ENCODE peak calls at places on chromosomes 12 and 14, in nine cellular contexts. N is ovary, O is upper lobe of right lung, U is Peyer's patch, W is suprapubic skin, Q is Karpas-422, F is esophagus muscularis mucosa, Z is MM.1S, T is transverse colon. G is an unnamed sample.

GRCh38 chr12:66803972-66804371 is 125.1 kb upstream of the GRIP1 start:
- DNase-seq in T (no peak), N (no peak), W (no peak), Z (no peak), U (no peak), F (no peak), Q (no peak), O (no peak), G (no peak)

GRCh38 chr14:80948291-80948690 is 6.8 kb upstream of the CEP128 start:
- DNase-seq in W (no peak), T (no peak), N (no peak), Z (no peak), F (no peak), O (no peak), Q (no peak), U (no peak), G (no peak)

GRCh38 chr12:57756406-57757341 is 1.8 kb downstream of the MARCHF9 start:
- DNase-seq in Q (peak; percentile 92), T (peak; percentile 59), Z (peak; percentile 63), F (no peak), U (peak; percentile 75), W (no peak), O (peak; percentile 82), N (no peak), G (no peak)

GRCh38 chr12:6228535-6229223 is 28.5 kb downstream of the CD9 start:
- DNase-seq in Q (no peak), W (no peak), U (peak; percentile 65), Z (no peak), F (no peak), O (no peak), T (peak; percentile 69), N (no peak), G (no peak)

GRCh38 chr14:104098272-104099095 is 13.0 kb downstream of the ASPG start:
- DNase-seq in W (no peak), Q (no peak), T (peak; percentile 5), O (peak; percentile 61), F (no peak), N (no peak), U (no peak), Z (no peak), G (no peak)

GRCh38 chr12:21675096-21675495 is 17.5 kb upstream of the LDHB start:
- DNase-seq in T (no peak), U (no peak), Z (no peak), N (no peak), W (no peak), F (no peak), O (no peak), Q (no peak), G (no peak)

GRCh38 chr12:70774055-70774454 is 136.8 kb upstream of the PTPRB start:
- DNase-seq in F (no peak), Q (peak; percentile 83), T (no peak), O (no peak), W (no peak), Z (no peak), U (no peak), N (no peak), G (no peak)

GRCh38 chr12:52300796-52301691 is 9.7 kb upstream of the KRT81 start:
- DNase-seq in O (no peak), W (no peak), U (no peak), T (no peak), F (no peak), N (no peak), Z (no peak), Q (no peak), G (no peak)

GRCh38 chr12:110269622-110270124 is 11.4 kb upstream of the ATP2A2 start:
- DNase-seq in U (no peak), W (no peak), T (no peak), Z (no peak), Q (no peak), O (no peak), F (no peak), N (peak; percentile 40), G (no peak)

GRCh38 chr12:90337018-90337417 is 618.0 kb downstream of the CCER1 start:
- DNase-seq in N (no peak), O (no peak), Q (no peak), W (no peak), T (no peak), U (no peak), F (no peak), Z (no peak), G (no peak)

GRCh38 chr12:107449891-107450290 is 235.7 kb upstream of the PWP1 start:
- DNase-seq in F (no peak), T (no peak), W (no peak), O (no peak), U (no peak), Q (no peak), Z (no peak), N (no peak), G (no peak)

GRCh38 chr14:89444536-89445125 is 27.6 kb upstream of the FOXN3 start:
- DNase-seq in T (no peak), U (no peak), N (no peak), O (no peak), W (no peak), Z (no peak), Q (no peak), F (no peak), G (no peak)
- H3K4me1 ChIP-seq in T (no peaks in the 10 kb centered on the region), U (peaks cover 8% of the 10 kb centered on the region), N (peaks cover 6% of the 10 kb centered on the region), O (no peaks in the 10 kb centered on the region), W (peaks cover 10% of the 10 kb centered on the region), Z (peaks cover 23% of the 10 kb centered on the region), Q (peaks cover 8% of the 10 kb centered on the region), F (no peaks in the 10 kb centered on the region), G (peaks cover 21% of the 10 kb centered on the region)

GRCh38 chr12:121798807-121799174 is 5.0 kb upstream of the SETD1B start:
- DNase-seq in Q (no peak), U (no peak), T (peak; percentile 13), W (no peak), N (peak; percentile 27), Z (no peak), O (no peak), F (no peak), G (no peak)
- H3K4me1 ChIP-seq in Q (peaks cover 60% of the 10 kb centered on the region), U (peaks cover 56% of the 10 kb centered on the region), T (peaks cover 47% of the 10 kb centered on the region), W (peaks cover 63% of the 10 kb centered on the region), N (peaks cover 24% of the 10 kb centered on the region), Z (peaks cover 12% of the 10 kb centered on the region), O (peaks cover 52% of the 10 kb centered on the region), F (peaks cover 66% of the 10 kb centered on the region), G (peaks cover 36% of the 10 kb centered on the region)

GRCh38 chr12:116135209-116135930 is 142.1 kb downstream of the MED13L start:
- DNase-seq in T (no peak), N (no peak), F (no peak), Q (no peak), U (no peak), Z (no peak), W (no peak), O (no peak), G (no peak)
- H3K4me1 ChIP-seq in T (peaks cover 8% of the 10 kb centered on the region), N (peaks cover 12% of the 10 kb centered on the region), F (peaks cover 84% of the 10 kb centered on the region), Q (no peaks in the 10 kb centered on the region), U (peaks cover 35% of the 10 kb centered on the region), Z (no peaks in the 10 kb centered on the region), W (peaks cover 71% of the 10 kb centered on the region), O (peaks cover 65% of the 10 kb centered on the region), G (peaks cover 40% of the 10 kb centered on the region)

GRCh38 chr12:3101309-3102022 is 24.3 kb downstream of the TSPAN9 start:
- DNase-seq in N (no peak), O (no peak), Z (no peak), Q (no peak), W (no peak), T (no peak), U (no peak), F (no peak), G (no peak)
- H3K4me1 ChIP-seq in N (peaks cover 25% of the 10 kb centered on the region), O (peaks cover 48% of the 10 kb centered on the region), Z (no peaks in the 10 kb centered on the region), Q (peaks cover 8% of the 10 kb centered on the region), W (peaks cover 60% of the 10 kb centered on the region), T (no peaks in the 10 kb centered on the region), U (peaks cover 24% of the 10 kb centered on the region), F (peaks cover 69% of the 10 kb centered on the region), G (peaks cover 10% of the 10 kb centered on the region)

GRCh38 chr12:46242569-46242968 is 26.3 kb downstream of the SLC38A1 start:
- DNase-seq in F (no peak), W (no peak), Z (no peak), O (no peak), U (no peak), T (no peak), N (no peak), Q (no peak), G (no peak)
- H3K4me1 ChIP-seq in F (peaks cover 16% of the 10 kb centered on the region), W (no peaks in the 10 kb centered on the region), Z (no peaks in the 10 kb centered on the region), O (no peaks in the 10 kb centered on the region), U (no peaks in the 10 kb centered on the region), T (no peaks in the 10 kb centered on the region), N (no peaks in the 10 kb centered on the region), Q (no peaks in the 10 kb centered on the region), G (no peaks in the 10 kb centered on the region)

DNA sequence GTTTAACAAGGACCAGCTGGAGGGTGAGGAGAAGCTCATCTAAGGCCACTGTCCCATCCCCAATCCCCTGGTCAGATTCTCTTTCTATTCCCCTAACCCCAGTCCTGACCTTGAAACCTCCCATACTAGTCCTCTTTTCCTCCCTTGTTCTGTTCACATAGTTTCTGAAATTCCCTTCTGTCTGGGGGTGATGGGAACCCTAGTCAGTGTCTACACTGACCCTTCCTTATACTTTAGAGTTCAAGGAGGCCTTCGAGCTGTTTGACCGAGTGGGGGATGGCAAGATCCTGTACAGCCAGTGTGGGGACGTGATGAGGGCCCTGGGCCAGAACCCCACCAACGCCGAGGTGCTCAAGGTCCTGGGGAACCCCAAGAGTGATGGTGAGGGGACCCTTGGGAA is 2.4 kb downstream of the MYL6B start:
- DNase-seq in Q (no peak), O (no peak), Z (no peak), F (no peak), N (no peak), T (no peak), U (no peak), W (no peak), G (no peak)
- H3K4me1 ChIP-seq in Q (peaks cover 45% of the 10 kb centered on the region), O (peaks cover 20% of the 10 kb centered on the region), Z (peaks cover 20% of the 10 kb centered on the region), F (peaks cover 50% of the 10 kb centered on the region), N (peaks cover 10% of the 10 kb centered on the region), T (peaks cover 18% of the 10 kb centered on the region), U (peaks cover 30% of the 10 kb centered on the region), W (peaks cover 47% of the 10 kb centered on the region), G (peaks cover under 1% of the 10 kb centered on the region)

DNA sequence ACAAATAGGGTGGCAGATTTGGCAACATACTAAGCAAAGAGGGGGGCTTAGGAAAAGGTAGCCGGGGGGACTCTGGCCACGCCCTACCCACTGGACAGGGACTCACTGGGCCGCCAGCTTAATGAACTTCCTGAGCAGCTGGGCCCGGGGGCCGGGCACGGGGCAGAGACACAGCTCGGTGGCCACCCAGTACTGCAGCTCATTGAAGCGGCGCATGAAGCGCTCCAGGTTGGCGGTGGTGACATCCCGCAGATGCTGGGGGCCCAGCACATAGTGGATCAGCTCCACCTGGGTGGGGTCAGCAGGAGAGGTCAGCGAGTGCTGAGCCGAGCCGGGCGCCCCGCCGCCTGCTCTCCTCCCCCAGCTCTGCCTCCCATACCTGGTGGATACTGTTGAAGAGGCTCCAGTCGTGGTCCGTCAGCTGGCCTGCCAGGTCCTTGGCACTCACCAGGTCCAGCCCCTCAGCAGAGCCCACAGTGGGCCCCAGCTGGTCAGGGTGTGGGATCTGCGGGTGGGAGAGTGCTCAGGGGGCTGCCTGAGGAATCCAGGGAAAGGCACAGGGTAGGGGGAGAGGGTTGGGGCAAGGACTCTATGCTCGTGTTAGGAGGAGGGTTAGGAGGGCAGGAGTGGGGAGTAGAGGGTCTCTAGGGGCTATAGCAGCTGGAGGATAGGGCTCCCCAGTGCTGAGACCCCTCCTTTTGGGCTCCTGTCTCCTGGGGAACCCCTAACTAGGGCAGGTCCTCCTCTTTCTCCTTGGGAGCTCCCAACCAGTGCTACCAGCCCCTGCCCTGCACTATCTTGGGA is 15.4 kb upstream of the ENDOU start:
- DNase-seq in W (no peak), Z (no peak), U (peak; percentile 79), O (no peak), F (no peak), N (no peak), Q (peak; percentile 86), T (peak; percentile 58), G (peak; percentile 54)
- H3K4me1 ChIP-seq in W (peaks cover 74% of the 10 kb centered on the region), Z (peaks cover 14% of the 10 kb centered on the region), U (peaks cover 45% of the 10 kb centered on the region), O (peaks cover 52% of the 10 kb centered on the region), F (peaks cover 64% of the 10 kb centered on the region), N (peaks cover 24% of the 10 kb centered on the region), Q (peaks cover 50% of the 10 kb centered on the region), T (peaks cover 26% of the 10 kb centered on the region), G (peaks cover 3% of the 10 kb centered on the region)

G was measured in RWPE2.